ENCODE peak calls at places on chromosomes 12 and 14, in four cellular contexts. One of them, this sample, is unnamed.

GRCh38 chr12:103673891-103674375 is 86.9 kb downstream of the STAB2 start:
- DNase-seq in left ventricle myocardium inferior: no peak
- DNase-seq in psoas muscle: no peak
- DNase-seq in lung: no peak
- DNase-seq in this sample: no peak

GRCh38 chr12:12007713-12008231 is 63.0 kb upstream of the BCL2L14 start:
- DNase-seq in left ventricle myocardium inferior: no peak
- DNase-seq in psoas muscle: no peak
- DNase-seq in lung: no peak
- DNase-seq in this sample: no peak

GRCh38 chr12:38949363-38949762 is 44.0 kb upstream of the CPNE8 start:
- DNase-seq in psoas muscle: no peak
- DNase-seq in lung: no peak
- DNase-seq in left ventricle myocardium inferior: no peak
- DNase-seq in this sample: no peak

GRCh38 chr12:115023279-115023678 is 339.3 kb upstream of the TBX3 start:
- DNase-seq in psoas muscle: no peak
- DNase-seq in lung: no peak
- DNase-seq in left ventricle myocardium inferior: peak; percentile 49
- DNase-seq in this sample: no peak

GRCh38 chr12:30134229-30134628 is 350.5 kb upstream of the TMTC1 start:
- DNase-seq in psoas muscle: no peak
- DNase-seq in left ventricle myocardium inferior: no peak
- DNase-seq in lung: no peak
- DNase-seq in this sample: no peak

GRCh38 chr14:103347091-103347815 is 13.2 kb downstream of the EIF5 start:
- DNase-seq in psoas muscle: no peak
- DNase-seq in lung: no peak
- DNase-seq in left ventricle myocardium inferior: no peak
- DNase-seq in this sample: no peak

GRCh38 chr14:79328863-79329262 is 882.4 kb downstream of the DIO2 start:
- DNase-seq in left ventricle myocardium inferior: no peak
- DNase-seq in lung: no peak
- DNase-seq in psoas muscle: no peak
- DNase-seq in this sample: no peak

GRCh38 chr14:35337557-35338255 is 45.5 kb downstream of the PSMA6 start:
- DNase-seq in left ventricle myocardium inferior: no peak
- DNase-seq in lung: peak; percentile 68
- DNase-seq in psoas muscle: no peak
- DNase-seq in this sample: no peak

GRCh38 chr12:49358548-49359141 is 8.6 kb upstream of the SPATS2 start:
- DNase-seq in psoas muscle: no peak
- DNase-seq in lung: no peak
- DNase-seq in left ventricle myocardium inferior: no peak
- DNase-seq in this sample: peak; percentile 75

GRCh38 chr14:91063119-91063518 is 2.7 kb upstream of the RPS6KA5 start:
- DNase-seq in lung: no peak
- DNase-seq in left ventricle myocardium inferior: no peak
- DNase-seq in psoas muscle: no peak
- DNase-seq in this sample: no peak

GRCh38 chr14:35573911-35574310 is 39.9 kb downstream of the INSM2 start:
- DNase-seq in left ventricle myocardium inferior: no peak
- DNase-seq in psoas muscle: no peak
- DNase-seq in lung: no peak
- DNase-seq in this sample: no peak

GRCh38 chr14:54584097-54584496 is 17.2 kb downstream of the SAMD4A start:
- DNase-seq in psoas muscle: no peak
- DNase-seq in lung: no peak
- DNase-seq in left ventricle myocardium inferior: no peak
- DNase-seq in this sample: no peak

GRCh38 chr12:45369065-45369464 is 153.2 kb downstream of the ANO6 start:
- DNase-seq in psoas muscle: no peak
- DNase-seq in lung: no peak
- DNase-seq in left ventricle myocardium inferior: no peak
- DNase-seq in this sample: no peak

GRCh38 chr14:96038920-96039632 is at the start of gene C14orf132:
- DNase-seq in left ventricle myocardium inferior: peak; percentile 66
- DNase-seq in lung: peak; percentile 78
- DNase-seq in psoas muscle: peak; percentile 75
- DNase-seq in this sample: no peak

GRCh38 chr14:53032161-53032803 is 81.4 kb upstream of the FERMT2 start:
- DNase-seq in left ventricle myocardium inferior: no peak
- DNase-seq in lung: peak; percentile 41
- DNase-seq in psoas muscle: no peak
- DNase-seq in this sample: peak; percentile 50

GRCh38 chr14:28755198-28755794 is 11.3 kb upstream of the FOXG1 start:
- DNase-seq in psoas muscle: no peak
- DNase-seq in lung: no peak
- DNase-seq in left ventricle myocardium inferior: no peak
- DNase-seq in this sample: no peak

GRCh38 chr12:15662303-15662980 is 126.7 kb downstream of the EPS8 start:
- DNase-seq in left ventricle myocardium inferior: no peak
- DNase-seq in lung: no peak
- DNase-seq in psoas muscle: no peak
- DNase-seq in this sample: no peak

GRCh38 chr12:6839482-6840201 is 1.1 kb upstream of the GNB3 start:
- DNase-seq in left ventricle myocardium inferior: no peak
- DNase-seq in psoas muscle: no peak
- DNase-seq in lung: no peak
- DNase-seq in this sample: peak; percentile 93

GRCh38 chr12:40697566-40698257 is 5.5 kb downstream of the CNTN1 start:
- DNase-seq in lung: no peak
- DNase-seq in left ventricle myocardium inferior: no peak
- DNase-seq in psoas muscle: no peak
- DNase-seq in this sample: no peak

GRCh38 chr14:60396718-60397343 is 89.0 kb downstream of the C14orf39 start:
- DNase-seq in left ventricle myocardium inferior: no peak
- DNase-seq in lung: no peak
- DNase-seq in psoas muscle: no peak
- DNase-seq in this sample: no peak

GRCh38 chr12:99907210-99907609 is 77.5 kb downstream of the ANKS1B start:
- DNase-seq in left ventricle myocardium inferior: no peak
- DNase-seq in psoas muscle: no peak
- DNase-seq in lung: no peak
- DNase-seq in this sample: no peak

GRCh38 chr12:1806301-1807106 is 13.9 kb upstream of the LRTM2 start:
- DNase-seq in psoas muscle: no peak
- DNase-seq in lung: no peak
- DNase-seq in left ventricle myocardium inferior: peak; percentile 7
- DNase-seq in this sample: no peak

GRCh38 chr12:39772708-39773665 is 153.4 kb upstream of the ABCD2 start:
- DNase-seq in psoas muscle: no peak
- DNase-seq in left ventricle myocardium inferior: no peak
- DNase-seq in lung: no peak
- DNase-seq in this sample: no peak

GRCh38 chr12:91778091-91778819 is 367.4 kb downstream of the BTG1 start:
- DNase-seq in psoas muscle: no peak
- DNase-seq in left ventricle myocardium inferior: no peak
- DNase-seq in lung: no peak
- DNase-seq in this sample: no peak

GRCh38 chr12:75239987-75240386 is 30.3 kb upstream of the KCNC2 start:
- DNase-seq in left ventricle myocardium inferior: no peak
- DNase-seq in psoas muscle: no peak
- DNase-seq in lung: no peak
- DNase-seq in this sample: no peak

GRCh38 chr12:13176257-13176656 is 20.3 kb upstream of the EMP1 start:
- DNase-seq in psoas muscle: no peak
- DNase-seq in lung: no peak
- DNase-seq in left ventricle myocardium inferior: no peak
- DNase-seq in this sample: no peak

GRCh38 chr14:99415496-99416281 is 65.0 kb downstream of the SETD3 start:
- DNase-seq in lung: peak; percentile 68
- DNase-seq in left ventricle myocardium inferior: no peak
- DNase-seq in psoas muscle: no peak
- DNase-seq in this sample: peak; percentile 55

GRCh38 chr14:22740020-22740419 is 26.5 kb upstream of the OXA1L start:
- DNase-seq in lung: no peak
- DNase-seq in left ventricle myocardium inferior: no peak
- DNase-seq in psoas muscle: no peak
- DNase-seq in this sample: no peak

GRCh38 chr12:49367381-49368239 is at the start of gene SPATS2:
- DNase-seq in left ventricle myocardium inferior: peak; percentile 96
- DNase-seq in lung: peak; percentile 91
- DNase-seq in psoas muscle: peak; percentile 95
- DNase-seq in this sample: peak; percentile 100

GRCh38 chr12:45235087-45236025 is 19.5 kb downstream of the ANO6 start:
- DNase-seq in psoas muscle: peak; percentile 47
- DNase-seq in lung: peak; percentile 35
- DNase-seq in left ventricle myocardium inferior: no peak
- DNase-seq in this sample: peak; percentile 57

GRCh38 chr12:109763201-109763841 is 49.7 kb downstream of the FAM222A start:
- DNase-seq in lung: no peak
- DNase-seq in left ventricle myocardium inferior: no peak
- DNase-seq in psoas muscle: no peak
- DNase-seq in this sample: no peak

GRCh38 chr12:97194551-97194950 is 268.1 kb upstream of the RMST start:
- DNase-seq in left ventricle myocardium inferior: no peak
- DNase-seq in psoas muscle: no peak
- DNase-seq in lung: no peak
- DNase-seq in this sample: no peak

GRCh38 chr12:69247253-69248018 is 8.1 kb downstream of the CPSF6 start:
- DNase-seq in lung: no peak
- DNase-seq in psoas muscle: no peak
- DNase-seq in left ventricle myocardium inferior: no peak
- DNase-seq in this sample: no peak

GRCh38 chr12:132367401-132367851 is 38.0 kb upstream of the GALNT9 start:
- DNase-seq in psoas muscle: no peak
- DNase-seq in left ventricle myocardium inferior: peak; percentile 11
- DNase-seq in lung: no peak
- DNase-seq in this sample: no peak

GRCh38 chr12:45674181-45674580 is 55.3 kb upstream of the ARID2 start:
- DNase-seq in left ventricle myocardium inferior: no peak
- DNase-seq in lung: no peak
- DNase-seq in psoas muscle: no peak
- DNase-seq in this sample: no peak

GRCh38 chr12:121550974-121551631 is 29.7 kb downstream of the KDM2B start:
- DNase-seq in left ventricle myocardium inferior: no peak
- DNase-seq in psoas muscle: no peak
- DNase-seq in lung: no peak
- DNase-seq in this sample: no peak

GRCh38 chr12:113276946-113277500 is 55.8 kb downstream of the TPCN1 start:
- DNase-seq in lung: no peak
- DNase-seq in psoas muscle: no peak
- DNase-seq in left ventricle myocardium inferior: peak; percentile 2
- DNase-seq in this sample: no peak

DNA sequence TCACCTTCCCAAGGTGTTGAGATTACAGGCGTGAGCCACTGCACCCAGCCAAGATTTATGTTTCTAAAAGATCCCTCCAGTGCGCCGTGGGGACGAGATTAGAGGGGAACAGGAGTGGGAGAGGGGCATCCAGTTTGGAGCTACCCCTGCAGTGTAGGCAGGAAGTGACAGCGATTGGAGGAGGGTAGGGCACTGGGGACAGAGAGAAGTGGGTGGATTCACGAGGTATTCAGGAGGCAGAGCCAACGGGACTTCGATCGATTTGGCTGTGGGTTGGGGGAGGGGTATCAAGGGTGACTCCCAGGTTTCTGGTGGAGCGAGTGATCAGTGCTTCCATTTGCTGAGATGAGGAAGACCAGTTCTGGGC is 82.1 kb downstream of the CCDC92 start:
- DNase-seq in left ventricle myocardium inferior: no peak
- DNase-seq in lung: no peak
- DNase-seq in psoas muscle: no peak
- DNase-seq in this sample: no peak
- H3K9me3 ChIP-seq in left ventricle myocardium inferior: no peaks in the 10 kb centered on the region
- H3K9me3 ChIP-seq in lung: no peaks in the 10 kb centered on the region
- H3K9me3 ChIP-seq in psoas muscle: no peaks in the 10 kb centered on the region
- H3K9me3 ChIP-seq in this sample: no peaks in the 10 kb centered on the region

GRCh38 chr12:37672655-37673260 is 643.8 kb upstream of the ALG10B start:
- DNase-seq in psoas muscle: no peak
- DNase-seq in left ventricle myocardium inferior: no peak
- DNase-seq in lung: no peak
- DNase-seq in this sample: no peak
- H3K9me3 ChIP-seq in psoas muscle: no peaks in the 10 kb centered on the region
- H3K9me3 ChIP-seq in left ventricle myocardium inferior: peaks cover 32% of the 10 kb centered on the region
- H3K9me3 ChIP-seq in lung: peaks cover 9% of the 10 kb centered on the region
- H3K9me3 ChIP-seq in this sample: no peaks in the 10 kb centered on the region

GRCh38 chr12:34390171-34390841 is 368.0 kb downstream of the ALG10 start:
- DNase-seq in psoas muscle: no peak
- DNase-seq in lung: no peak
- DNase-seq in left ventricle myocardium inferior: no peak
- DNase-seq in this sample: no peak

GRCh38 chr12:34389378-34390170 is 367.3 kb downstream of the ALG10 start:
- DNase-seq in lung: no peak
- DNase-seq in psoas muscle: no peak
- DNase-seq in left ventricle myocardium inferior: no peak
- DNase-seq in this sample: no peak

GRCh38 chr12:34391771-34392581 is 369.7 kb downstream of the ALG10 start:
- DNase-seq in lung: no peak
- DNase-seq in left ventricle myocardium inferior: peak; percentile 3
- DNase-seq in psoas muscle: peak; percentile 3
- DNase-seq in this sample: no peak

GRCh38 chr12:34392741-34393085 is 370.4 kb downstream of the ALG10 start:
- DNase-seq in left ventricle myocardium inferior: peak; percentile 3
- DNase-seq in lung: no peak
- DNase-seq in psoas muscle: no peak
- DNase-seq in this sample: no peak

GRCh38 chr12:34390846-34391700 is 368.8 kb downstream of the ALG10 start:
- DNase-seq in lung: no peak
- DNase-seq in psoas muscle: peak; percentile 6
- DNase-seq in left ventricle myocardium inferior: peak; percentile 5
- DNase-seq in this sample: no peak
- H3K9me3 ChIP-seq in lung: no peaks in the 10 kb centered on the region
- H3K9me3 ChIP-seq in psoas muscle: no peaks in the 10 kb centered on the region
- H3K9me3 ChIP-seq in left ventricle myocardium inferior: peaks cover 55% of the 10 kb centered on the region
- H3K9me3 ChIP-seq in this sample: no peaks in the 10 kb centered on the region

GRCh38 chr12:34335819-34336262 is 313.5 kb downstream of the ALG10 start:
- DNase-seq in left ventricle myocardium inferior: no peak
- DNase-seq in psoas muscle: no peak
- DNase-seq in lung: no peak
- DNase-seq in this sample: no peak
- H3K9me3 ChIP-seq in left ventricle myocardium inferior: peaks cover 3% of the 10 kb centered on the region
- H3K9me3 ChIP-seq in psoas muscle: no peaks in the 10 kb centered on the region
- H3K9me3 ChIP-seq in lung: no peaks in the 10 kb centered on the region
- H3K9me3 ChIP-seq in this sample: no peaks in the 10 kb centered on the region

This sample was measured in SJCRH30.